ENCODE peak calls at places on chromosome 5, in four cellular contexts. One of them, this sample, is unnamed.

GRCh38 chr5:9869616-9870288 is 239.6 kb upstream of the TAS2R1 start:
- DNase-seq in GM12878: no peak
- DNase-seq in GM12891: no peak
- DNase-seq in K562: no peak
- DNase-seq in this sample: no peak

GRCh38 chr5:79961731-79962579 is 29.1 kb downstream of the MTX3 start:
- DNase-seq in GM12878: no peak
- DNase-seq in GM12891: no peak
- DNase-seq in K562: no peak
- DNase-seq in this sample: no peak

GRCh38 chr5:115601709-115602584 is at the start of gene TICAM2:
- DNase-seq in GM12878: peak
- DNase-seq in GM12891: peak
- DNase-seq in K562: peak
- DNase-seq in this sample: peak

GRCh38 chr5:139342423-139342723 is 719 bp downstream of the PAIP2 start:
- DNase-seq in GM12878: no peak
- DNase-seq in GM12891: peak
- DNase-seq in K562: peak
- DNase-seq in this sample: no peak

GRCh38 chr5:4640793-4641192 is 499.3 kb upstream of the ADAMTS16 start:
- DNase-seq in GM12878: no peak
- DNase-seq in GM12891: no peak
- DNase-seq in K562: no peak
- DNase-seq in this sample: no peak

GRCh38 chr5:101473483-101473882 is 570.4 kb upstream of the ST8SIA4 start:
- DNase-seq in GM12878: peak
- DNase-seq in GM12891: no peak
- DNase-seq in K562: no peak
- DNase-seq in this sample: no peak

GRCh38 chr5:51466214-51466613 is 83.0 kb downstream of the ISL1 start:
- DNase-seq in GM12878: no peak
- DNase-seq in GM12891: no peak
- DNase-seq in K562: no peak
- DNase-seq in this sample: no peak

GRCh38 chr5:8756498-8757084 is 789.3 kb downstream of the SEMA5A start:
- DNase-seq in GM12878: no peak
- DNase-seq in GM12891: no peak
- DNase-seq in K562: no peak
- DNase-seq in this sample: peak

GRCh38 chr5:141223112-141223783 is at the start of gene PCDHB14:
- DNase-seq in GM12878: no peak
- DNase-seq in GM12891: no peak
- DNase-seq in K562: peak
- DNase-seq in this sample: no peak

GRCh38 chr5:153157156-153157555 is 333.3 kb upstream of the GRIA1 start:
- DNase-seq in GM12878: no peak
- DNase-seq in GM12891: no peak
- DNase-seq in K562: no peak
- DNase-seq in this sample: no peak

GRCh38 chr5:147418613-147419012 is 91.3 kb downstream of the DPYSL3 start:
- DNase-seq in GM12878: no peak
- DNase-seq in GM12891: no peak
- DNase-seq in K562: no peak
- DNase-seq in this sample: no peak

GRCh38 chr5:177344891-177345290 is 6.6 kb downstream of the LMAN2 start:
- DNase-seq in GM12878: no peak
- DNase-seq in GM12891: no peak
- DNase-seq in K562: no peak
- DNase-seq in this sample: no peak

GRCh38 chr5:175438234-175438857 is 5.6 kb downstream of the DRD1 start:
- DNase-seq in GM12878: no peak
- DNase-seq in GM12891: no peak
- DNase-seq in K562: no peak
- DNase-seq in this sample: no peak

GRCh38 chr5:160629007-160629402 is 207.3 kb downstream of the PTTG1 start:
- DNase-seq in GM12878: no peak
- DNase-seq in GM12891: no peak
- DNase-seq in K562: no peak
- DNase-seq in this sample: no peak

GRCh38 chr5:62477801-62478200 is 65.2 kb downstream of the IPO11 start:
- DNase-seq in GM12878: no peak
- DNase-seq in GM12891: no peak
- DNase-seq in K562: no peak
- DNase-seq in this sample: no peak

GRCh38 chr5:151581841-151582583 is 9.1 kb downstream of the FAT2 start:
- DNase-seq in GM12878: no peak
- DNase-seq in GM12891: no peak
- DNase-seq in K562: no peak
- DNase-seq in this sample: no peak

GRCh38 chr5:15956622-15957021 is 223.0 kb downstream of the MARCHF11 start:
- DNase-seq in GM12878: no peak
- DNase-seq in GM12891: no peak
- DNase-seq in K562: no peak
- DNase-seq in this sample: no peak

GRCh38 chr5:127924606-127925005 is 159.0 kb upstream of the SLC12A2 start:
- DNase-seq in GM12878: no peak
- DNase-seq in GM12891: no peak
- DNase-seq in K562: no peak
- DNase-seq in this sample: no peak

GRCh38 chr5:123176938-123177275 is 87.9 kb downstream of the PRDM6 start:
- DNase-seq in GM12878: no peak
- DNase-seq in GM12891: no peak
- DNase-seq in K562: no peak
- DNase-seq in this sample: no peak

GRCh38 chr5:158640581-158640980 is 459.1 kb downstream of the EBF1 start:
- DNase-seq in GM12878: no peak
- DNase-seq in GM12891: no peak
- DNase-seq in K562: no peak
- DNase-seq in this sample: no peak

GRCh38 chr5:83470920-83471404 is 582 bp upstream of the VCAN start:
- DNase-seq in GM12878: no peak
- DNase-seq in GM12891: no peak
- DNase-seq in K562: no peak
- DNase-seq in this sample: no peak

GRCh38 chr5:90398726-90399125 is 10.8 kb downstream of the CETN3 start:
- DNase-seq in GM12878: no peak
- DNase-seq in GM12891: no peak
- DNase-seq in K562: no peak
- DNase-seq in this sample: no peak

GRCh38 chr5:72746736-72747135 is 69.7 kb upstream of the TNPO1 start:
- DNase-seq in GM12878: no peak
- DNase-seq in GM12891: no peak
- DNase-seq in K562: no peak
- DNase-seq in this sample: no peak

GRCh38 chr5:67963789-67964519 is 251.6 kb upstream of the PIK3R1 start:
- DNase-seq in GM12878: no peak
- DNase-seq in GM12891: no peak
- DNase-seq in K562: no peak
- DNase-seq in this sample: no peak

GRCh38 chr5:16797949-16798348 is 138.1 kb downstream of the MYO10 start:
- DNase-seq in GM12878: no peak
- DNase-seq in GM12891: no peak
- DNase-seq in K562: no peak
- DNase-seq in this sample: no peak

GRCh38 chr5:78540335-78541057 is 108.1 kb downstream of the LHFPL2 start:
- DNase-seq in GM12878: no peak
- DNase-seq in GM12891: no peak
- DNase-seq in K562: no peak
- DNase-seq in this sample: peak

GRCh38 chr5:124231240-124231639 is 515.2 kb downstream of the ZNF608 start:
- DNase-seq in GM12878: no peak
- DNase-seq in GM12891: no peak
- DNase-seq in K562: no peak
- DNase-seq in this sample: no peak

DNA sequence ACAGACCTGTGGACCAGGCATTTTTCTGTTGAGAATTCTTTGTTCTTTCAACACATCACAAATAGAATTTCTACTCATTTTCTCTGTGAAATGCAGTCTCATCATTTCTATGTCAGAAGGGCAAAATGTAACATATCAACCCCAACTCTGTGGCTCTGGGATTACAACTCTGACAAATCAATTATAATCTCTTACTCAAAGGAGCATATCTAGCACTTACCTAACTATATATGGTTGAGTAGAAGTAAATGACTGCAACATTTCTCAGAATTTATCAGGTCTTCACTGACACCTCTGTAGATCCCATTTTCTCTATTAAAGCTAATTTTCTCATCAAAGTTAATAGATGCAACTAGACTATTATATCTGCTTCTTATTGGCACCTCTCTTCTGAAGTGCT is 64.8 kb downstream of the GABRG2 start:
- DNase-seq in GM12878: no peak
- DNase-seq in GM12891: no peak
- DNase-seq in K562: no peak
- DNase-seq in this sample: no peak
- TF ChIP-seq SPI1 in GM12878: no peak
- TF ChIP-seq SPI1 in GM12891: no peak
- TF ChIP-seq SPI1 in K562: no peak
- TF ChIP-seq SPI1 in this sample: no peak

GRCh38 chr5:166551384-166551783 is 1740.1 kb upstream of the WWC1 start:
- DNase-seq in GM12878: no peak
- DNase-seq in GM12891: no peak
- DNase-seq in K562: no peak
- DNase-seq in this sample: no peak
- TF ChIP-seq SPI1 in GM12878: no peak
- TF ChIP-seq SPI1 in GM12891: no peak
- TF ChIP-seq SPI1 in K562: no peak
- TF ChIP-seq SPI1 in this sample: no peak

GRCh38 chr5:93915142-93915553 is 173.7 kb upstream of the POU5F2 start:
- DNase-seq in GM12878: peak
- DNase-seq in GM12891: no peak
- DNase-seq in K562: peak
- DNase-seq in this sample: no peak
- TF ChIP-seq SPI1 in GM12878: no peak
- TF ChIP-seq SPI1 in GM12891: no peak
- TF ChIP-seq SPI1 in K562: no peak
- TF ChIP-seq SPI1 in this sample: no peak

DNA sequence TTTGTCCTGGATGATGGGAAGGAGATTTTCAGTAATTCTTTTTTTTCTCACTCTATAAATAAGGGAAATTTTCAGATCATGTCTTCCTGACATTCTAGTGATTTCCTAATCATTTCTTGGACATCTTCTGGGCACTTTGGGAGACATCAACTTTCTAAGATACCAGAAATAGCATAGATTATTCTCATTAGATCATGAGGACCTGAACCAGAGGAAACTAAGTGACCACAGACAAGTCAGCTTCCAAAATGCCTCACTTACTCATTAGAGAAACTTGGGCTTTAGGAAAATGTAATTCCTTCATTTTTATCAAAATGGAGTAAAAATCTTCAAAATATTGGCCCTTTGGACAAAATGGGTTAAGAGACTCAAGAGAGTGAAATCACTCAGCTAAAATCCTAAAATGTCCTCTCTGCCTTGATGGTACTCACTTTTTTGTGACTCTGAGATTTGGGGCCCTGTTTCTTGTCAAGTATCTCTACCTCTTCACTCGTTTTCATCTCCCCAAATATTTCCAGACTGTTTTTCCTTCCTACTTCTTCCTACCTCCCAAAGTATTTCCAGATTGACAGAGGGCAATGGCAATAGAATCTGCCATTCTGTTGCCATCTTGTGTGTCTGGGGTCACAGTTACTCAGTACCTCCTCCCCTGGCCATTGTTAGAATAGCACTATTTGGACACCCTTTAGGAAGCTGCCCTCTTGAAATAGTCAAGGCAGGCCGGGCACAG is 194.5 kb downstream of the NR3C1 start:
- DNase-seq in GM12878: no peak
- DNase-seq in GM12891: no peak
- DNase-seq in K562: peak
- DNase-seq in this sample: no peak
- TF ChIP-seq SPI1 in GM12878: no peak
- TF ChIP-seq SPI1 in GM12891: no peak
- TF ChIP-seq SPI1 in K562: no peak
- TF ChIP-seq SPI1 in this sample: no peak

DNA sequence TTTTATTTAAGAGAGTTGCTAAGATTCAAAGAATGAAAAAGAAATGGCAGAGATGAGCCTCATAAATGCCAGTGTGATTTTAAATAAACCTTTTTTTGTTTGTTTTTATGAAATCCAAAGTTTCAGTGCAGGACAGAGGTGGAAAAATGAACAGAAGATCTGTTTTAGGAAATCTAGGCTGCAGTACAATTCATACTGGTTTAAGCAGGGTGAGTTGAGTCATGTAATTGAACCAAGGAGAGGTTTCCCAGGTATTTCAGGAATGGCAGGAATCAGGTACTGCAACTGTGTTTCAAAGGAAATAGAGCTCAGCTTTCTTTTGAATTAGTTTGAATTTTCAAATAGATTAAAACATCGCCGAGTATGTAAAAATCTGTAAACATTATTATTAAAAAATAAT is 3.0 kb upstream of the ANKRD31 start:
- DNase-seq in GM12878: no peak
- DNase-seq in GM12891: no peak
- DNase-seq in K562: no peak
- DNase-seq in this sample: no peak
- TF ChIP-seq SPI1 in GM12878: no peak
- TF ChIP-seq SPI1 in GM12891: no peak
- TF ChIP-seq SPI1 in K562: no peak
- TF ChIP-seq SPI1 in this sample: no peak

GRCh38 chr5:172078726-172079345 is 72.4 kb upstream of the FBXW11 start:
- DNase-seq in GM12878: no peak
- DNase-seq in GM12891: no peak
- DNase-seq in K562: no peak
- DNase-seq in this sample: peak

GRCh38 chr5:172078027-172078426 is 71.6 kb upstream of the FBXW11 start:
- DNase-seq in GM12878: no peak
- DNase-seq in GM12891: no peak
- DNase-seq in K562: no peak
- DNase-seq in this sample: no peak

GRCh38 chr5:172075655-172076054 is 69.2 kb upstream of the FBXW11 start:
- DNase-seq in GM12878: no peak
- DNase-seq in GM12891: no peak
- DNase-seq in K562: no peak
- DNase-seq in this sample: no peak

GRCh38 chr5:172074896-172075295 is 68.5 kb upstream of the FBXW11 start:
- DNase-seq in GM12878: no peak
- DNase-seq in GM12891: no peak
- DNase-seq in K562: no peak
- DNase-seq in this sample: no peak

GRCh38 chr5:172076783-172077244 is 70.4 kb upstream of the FBXW11 start:
- DNase-seq in GM12878: no peak
- DNase-seq in GM12891: no peak
- DNase-seq in K562: no peak
- DNase-seq in this sample: no peak
- TF ChIP-seq SPI1 in GM12878: no peak
- TF ChIP-seq SPI1 in GM12891: no peak
- TF ChIP-seq SPI1 in K562: peak
- TF ChIP-seq SPI1 in this sample: no peak